ENCODE peak calls at places on chromosomes 7 and 10, in six cellular contexts. U is hepatocyte, Q is IMR-90, S is neural progenitor cell, K is ascending aorta, D is cardiac muscle cell. E is an unnamed sample.

GRCh38 chr7:76257973-76258372 is 44.5 kb upstream of the HSPB1 start:
- DNase-seq in U (no peak), Q (no peak), S (peak; percentile 28), K (no peak), D (no peak), E (no peak)

GRCh38 chr7:87216701-87217508 is 2.6 kb downstream of the TMEM243 start:
- DNase-seq in U (no peak), Q (no peak), S (no peak), K (no peak), D (no peak), E (no peak)

GRCh38 chr7:149245244-149245643 is 5.8 kb downstream of the ZNF212 start:
- DNase-seq in U (no peak), Q (peak; percentile 62), S (no peak), K (no peak), D (no peak), E (no peak)

GRCh38 chr7:74280985-74281384 is 8.2 kb upstream of the CLIP2 start:
- DNase-seq in U (no peak), Q (peak; percentile 44), S (no peak), K (no peak), D (no peak), E (no peak)

GRCh38 chr10:24027107-24027506 is 181.8 kb upstream of the KIAA1217 start:
- DNase-seq in U (no peak), Q (no peak), S (no peak), K (no peak), D (no peak), E (no peak)

GRCh38 chr10:3054183-3054815 is 13.0 kb upstream of the PFKP start:
- DNase-seq in U (no peak), Q (peak; percentile 26), S (no peak), K (no peak), D (no peak), E (no peak)

GRCh38 chr7:94888542-94888941 is 18.9 kb upstream of the PPP1R9A start:
- DNase-seq in U (peak; percentile 40), Q (no peak), S (no peak), K (no peak), D (peak; percentile 5), E (peak; percentile 28)

GRCh38 chr7:23020742-23021401 is 6.9 kb upstream of the HYCC1 start:
- DNase-seq in U (no peak), Q (peak; percentile 88), S (no peak), K (no peak), D (no peak), E (peak; percentile 89)

GRCh38 chr10:21519981-21520436 is 5.5 kb downstream of the SKIDA1 start:
- DNase-seq in U (peak; percentile 44), Q (peak; percentile 84), S (peak; percentile 53), K (no peak), D (no peak), E (no peak)

GRCh38 chr7:150941983-150942590 is 36.0 kb downstream of the KCNH2 start:
- DNase-seq in U (peak; percentile 5), Q (no peak), S (no peak), K (no peak), D (peak; percentile 36), E (no peak)

GRCh38 chr7:138449580-138449979 is 10.5 kb upstream of the TRIM24 start:
- DNase-seq in U (no peak), Q (no peak), S (peak; percentile 36), K (no peak), D (no peak), E (no peak)

GRCh38 chr10:47311193-47311899 is 10.9 kb upstream of the GDF2 start:
- DNase-seq in U (no peak), Q (no peak), S (no peak), K (no peak), D (no peak), E (peak; percentile 31)

GRCh38 chr7:74104702-74105101 is 21.1 kb downstream of the LIMK1 start:
- DNase-seq in U (no peak), Q (peak; percentile 54), S (no peak), K (no peak), D (no peak), E (peak; percentile 64)

GRCh38 chr7:106457678-106458077 is 172.9 kb upstream of the NAMPT start:
- DNase-seq in U (no peak), Q (no peak), S (no peak), K (no peak), D (no peak), E (no peak)

GRCh38 chr10:23439920-23440875 is 1.3 kb downstream of the OTUD1 start:
- DNase-seq in U (peak; percentile 58), Q (peak; percentile 37), S (peak; percentile 57), K (no peak), D (peak; percentile 35), E (no peak)

GRCh38 chr7:98133621-98134266 is 27.1 kb downstream of the LMTK2 start:
- DNase-seq in U (no peak), Q (peak; percentile 4), S (no peak), K (no peak), D (no peak), E (peak; percentile 51)

GRCh38 chr10:36280396-36280795 is 638.3 kb upstream of the FZD8 start:
- DNase-seq in U (no peak), Q (peak; percentile 54), S (no peak), K (no peak), D (peak; percentile 44), E (no peak)

GRCh38 chr7:51314041-51314440 is 2.6 kb downstream of the COBL start:
- DNase-seq in U (no peak), Q (no peak), S (no peak), K (no peak), D (no peak), E (no peak)

GRCh38 chr7:27158436-27159277 is 2.2 kb upstream of the HOXA7 start:
- DNase-seq in U (no peak), Q (no peak), S (no peak), K (no peak), D (no peak), E (peak; percentile 37)

GRCh38 chr7:1062296-1063294 is 18.2 kb downstream of the GPR146 start:
- DNase-seq in U (no peak), Q (no peak), S (no peak), K (no peak), D (no peak), E (no peak)

GRCh38 chr7:132030161-132030568 is 473.7 kb upstream of the PODXL start:
- DNase-seq in U (peak; percentile 28), Q (no peak), S (no peak), K (no peak), D (peak; percentile 34), E (no peak)

GRCh38 chr7:98719396-98719795 is 102.3 kb downstream of the NPTX2 start:
- DNase-seq in U (no peak), Q (no peak), S (no peak), K (no peak), D (no peak), E (no peak)

GRCh38 chr7:157176771-157177170 is 38.0 kb downstream of the UBE3C start:
- DNase-seq in U (no peak), Q (no peak), S (no peak), K (no peak), D (no peak), E (no peak)

GRCh38 chr7:134535272-134535918 is 8.0 kb downstream of the AKR1B10 start:
- DNase-seq in U (no peak), Q (no peak), S (no peak), K (no peak), D (no peak), E (no peak)

GRCh38 chr10:14523286-14523685 is 192.6 kb upstream of the FRMD4A start:
- DNase-seq in U (no peak), Q (no peak), S (no peak), K (no peak), D (no peak), E (no peak)

GRCh38 chr10:43249151-43249961 is 17.5 kb downstream of the RASGEF1A start:
- DNase-seq in U (no peak), Q (no peak), S (no peak), K (no peak), D (no peak), E (no peak)

GRCh38 chr7:92698237-92698841 is 108.1 kb upstream of the FAM133B start:
- DNase-seq in U (peak; percentile 49), Q (peak; percentile 92), S (peak; percentile 13), K (no peak), D (no peak), E (no peak)

GRCh38 chr10:72597897-72598296 is 28.0 kb downstream of the MICU1 start:
- DNase-seq in U (no peak), Q (peak; percentile 40), S (no peak), K (no peak), D (no peak), E (peak; percentile 36)

GRCh38 chr10:72593963-72594362 is 31.9 kb downstream of the MICU1 start:
- DNase-seq in U (no peak), Q (no peak), S (no peak), K (no peak), D (no peak), E (no peak)

GRCh38 chr10:72598769-72599701 is 26.8 kb downstream of the MICU1 start:
- DNase-seq in U (no peak), Q (no peak), S (peak; percentile 68), K (no peak), D (no peak), E (no peak)

GRCh38 chr10:72601144-72601543 is 24.7 kb downstream of the MICU1 start:
- DNase-seq in U (no peak), Q (no peak), S (no peak), K (no peak), D (no peak), E (no peak)

DNA sequence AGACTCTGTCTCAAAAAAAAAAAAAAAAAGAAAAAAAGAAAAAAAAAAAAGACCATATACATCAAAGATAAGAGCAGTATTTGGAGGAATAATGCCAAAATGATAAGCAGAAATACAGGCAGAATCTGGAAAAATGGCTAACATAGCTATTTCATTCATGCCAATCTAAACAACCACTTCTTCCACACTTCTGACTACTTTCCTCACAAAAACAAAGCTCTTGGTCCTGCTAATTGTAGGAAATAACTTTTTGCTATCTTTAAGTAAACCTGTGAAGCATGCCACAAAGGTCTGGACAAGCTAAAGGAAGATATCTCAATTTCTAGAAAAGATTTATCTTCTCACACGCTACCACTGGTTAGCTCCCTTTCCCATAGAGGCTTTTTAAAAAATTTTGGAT is 30.4 kb downstream of the MICU1 start:
- DNase-seq in U (no peak), Q (no peak), S (no peak), K (no peak), D (no peak), E (no peak)
- H3K27ac ChIP-seq in U (no peak overlapping the region), Q (no peak overlapping the region), S (no peak overlapping the region), K (no peak overlapping the region), D (no peak overlapping the region), E (no peak overlapping the region)

GRCh38 chr7:50205011-50205410 is 99.5 kb upstream of the IKZF1 start:
- DNase-seq in U (no peak), Q (no peak), S (no peak), K (no peak), D (no peak), E (no peak)
- H3K27ac ChIP-seq in U (no peak overlapping the region), Q (no peak overlapping the region), S (no peak overlapping the region), K (no peak overlapping the region), D (no peak overlapping the region), E (no peak overlapping the region)

DNA sequence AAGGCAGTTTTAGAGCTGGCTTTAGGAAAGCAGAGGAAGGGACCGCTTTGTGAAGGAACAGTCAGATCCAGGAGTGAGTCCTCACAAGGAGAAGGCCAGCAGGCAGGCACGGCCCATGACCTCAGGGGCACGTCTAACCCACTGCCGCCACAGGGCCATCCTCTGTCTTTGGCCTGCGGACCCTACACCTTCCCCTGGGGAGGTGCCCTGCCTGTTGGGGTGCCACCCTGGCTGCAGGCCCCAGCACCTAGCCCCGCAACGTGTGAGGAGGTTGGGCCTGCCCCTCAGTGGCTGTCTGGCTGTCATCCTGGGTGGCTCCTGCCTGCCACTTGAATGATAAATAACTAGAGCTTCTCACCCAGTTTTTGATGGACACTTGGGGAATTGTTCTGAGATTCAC is 31.0 kb upstream of the TRIM8 start:
- DNase-seq in U (no peak), Q (no peak), S (no peak), K (no peak), D (no peak), E (no peak)
- H3K27ac ChIP-seq in U (no peak overlapping the region), Q (no peak overlapping the region), S (no peak overlapping the region), K (peak overlapping the region; percentile 72), D (peak overlapping the region; percentile 49), E (no peak overlapping the region)

GRCh38 chr10:109914966-109915365 is 8.3 kb downstream of the XPNPEP1 start:
- DNase-seq in U (peak; percentile 83), Q (peak; percentile 96), S (no peak), K (no peak), D (no peak), E (peak; percentile 91)
- H3K27ac ChIP-seq in U (peak overlapping the region; percentile 93), Q (no peak overlapping the region), S (no peak overlapping the region), K (peak overlapping the region; percentile 1), D (no peak overlapping the region), E (no peak overlapping the region)

E was measured in foreskin keratinocyte.